ENCODE peak calls at places on chromosomes 5 and 9, in five cellular contexts. O, X, G, P and J are unnamed samples.

GRCh38 chr5:135375040-135375439 is 24.0 kb downstream of the MACROH2A1 start:
- DNase-seq in O (no peak), X (no peak), G (no peak), P (no peak), J (no peak)

GRCh38 chr5:112976432-112977309 is at the start of gene DCP2:
- DNase-seq in O (peak), X (peak), G (peak), P (peak), J (peak)

GRCh38 chr9:98929866-98930265 is 13.8 kb upstream of the COL15A1 start:
- DNase-seq in O (no peak), X (no peak), G (no peak), P (no peak), J (no peak)

GRCh38 chr5:3604501-3604900 is 8.9 kb downstream of the IRX1 start:
- DNase-seq in O (no peak), X (no peak), G (no peak), P (no peak), J (no peak)

GRCh38 chr5:164341056-164341619 is 835.7 kb downstream of the MAT2B start:
- DNase-seq in O (no peak), X (no peak), G (no peak), P (no peak), J (no peak)

GRCh38 chr5:173689713-173690360 is 73.4 kb upstream of the BOD1 start:
- DNase-seq in O (peak), X (peak), G (no peak), P (peak), J (no peak)

GRCh38 chr9:131266301-131267229 is 9.7 kb downstream of the FAM78A start:
- DNase-seq in O (no peak), X (no peak), G (no peak), P (no peak), J (no peak)

GRCh38 chr5:172881691-172882370 is 47.8 kb downstream of the ERGIC1 start:
- DNase-seq in O (no peak), X (no peak), G (no peak), P (no peak), J (no peak)

GRCh38 chr5:139660105-139660915 is 12.2 kb downstream of the CXXC5 start:
- DNase-seq in O (peak), X (no peak), G (no peak), P (peak), J (no peak)

GRCh38 chr9:131668439-131669233 is 71.2 kb downstream of the RAPGEF1 start:
- DNase-seq in O (no peak), X (no peak), G (no peak), P (peak), J (no peak)

GRCh38 chr9:92654481-92655301 is 15.2 kb downstream of the IPPK start:
- DNase-seq in O (no peak), X (no peak), G (peak), P (no peak), J (peak)

GRCh38 chr9:137064027-137064879 is 6.1 kb downstream of the SAPCD2 start:
- DNase-seq in O (peak), X (no peak), G (no peak), P (peak), J (no peak)

GRCh38 chr5:33223563-33224305 is 217.0 kb upstream of the TARS1 start:
- DNase-seq in O (no peak), X (no peak), G (no peak), P (no peak), J (no peak)

GRCh38 chr5:75335952-75336624 is 932 bp upstream of the HMGCR start:
- DNase-seq in O (peak), X (peak), G (no peak), P (peak), J (no peak)

GRCh38 chr5:103706939-103707682 is 144.5 kb upstream of the NUDT12 start:
- DNase-seq in O (no peak), X (no peak), G (no peak), P (peak), J (no peak)

GRCh38 chr9:108786756-108787663 is 68.8 kb downstream of the ACTL7B start:
- DNase-seq in O (no peak), X (peak), G (no peak), P (no peak), J (no peak)

GRCh38 chr9:99359336-99359735 is 137.3 kb downstream of the SEC61B start:
- DNase-seq in O (no peak), X (no peak), G (no peak), P (no peak), J (no peak)

GRCh38 chr5:167745868-167746267 is 545.6 kb upstream of the WWC1 start:
- DNase-seq in O (no peak), X (no peak), G (no peak), P (no peak), J (no peak)

GRCh38 chr5:130400091-130400490 is 495.8 kb downstream of the CHSY3 start:
- DNase-seq in O (no peak), X (peak), G (no peak), P (no peak), J (no peak)

GRCh38 chr9:1979815-1980367 is 35.3 kb upstream of the SMARCA2 start:
- DNase-seq in O (no peak), X (no peak), G (peak), P (no peak), J (no peak)

GRCh38 chr5:3531320-3531986 is 64.2 kb upstream of the IRX1 start:
- DNase-seq in O (no peak), X (no peak), G (no peak), P (no peak), J (no peak)

GRCh38 chr5:1347571-1347970 is 2.7 kb upstream of the CLPTM1L start:
- DNase-seq in O (no peak), X (no peak), G (no peak), P (no peak), J (no peak)

GRCh38 chr9:125971895-125972729 is 224.9 kb downstream of the PBX3 start:
- DNase-seq in O (no peak), X (no peak), G (no peak), P (no peak), J (no peak)

GRCh38 chr9:138103111-138103823 is 225.7 kb downstream of the CACNA1B start:
- DNase-seq in O (no peak), X (no peak), G (no peak), P (peak), J (no peak)

GRCh38 chr5:154384480-154385235 is 61.1 kb upstream of the SAP30L start:
- DNase-seq in O (peak), X (no peak), G (no peak), P (no peak), J (no peak)

GRCh38 chr9:18606831-18607230 is 132.9 kb downstream of the ADAMTSL1 start:
- DNase-seq in O (no peak), X (no peak), G (no peak), P (no peak), J (no peak)

GRCh38 chr5:95261369-95262175 is 23.3 kb downstream of the MCTP1 start:
- DNase-seq in O (no peak), X (no peak), G (no peak), P (no peak), J (no peak)

GRCh38 chr9:77807295-77807694 is 159.2 kb upstream of the GNA14 start:
- DNase-seq in O (no peak), X (peak), G (no peak), P (no peak), J (no peak)

GRCh38 chr5:145540375-145540774 is 294.8 kb downstream of the PRELID2 start:
- DNase-seq in O (no peak), X (no peak), G (no peak), P (no peak), J (no peak)

GRCh38 chr5:135240781-135241360 is 158.2 kb downstream of the MACROH2A1 start:
- DNase-seq in O (no peak), X (no peak), G (no peak), P (no peak), J (peak)

GRCh38 chr5:81986126-81986525 is 14.3 kb downstream of the ATG10 start:
- DNase-seq in O (no peak), X (no peak), G (no peak), P (no peak), J (no peak)

GRCh38 chr5:121315786-121316185 is 535.9 kb upstream of the FTMT start:
- DNase-seq in O (no peak), X (no peak), G (no peak), P (no peak), J (no peak)

GRCh38 chr9:87793292-87793691 is 67.4 kb downstream of the CTSL start:
- DNase-seq in O (no peak), X (peak), G (no peak), P (no peak), J (no peak)

GRCh38 chr9:21668504-21668903 is 133.9 kb upstream of the MTAP start:
- DNase-seq in O (no peak), X (no peak), G (no peak), P (no peak), J (no peak)

GRCh38 chr5:67475489-67475888 is 278.9 kb upstream of the CD180 start:
- DNase-seq in O (no peak), X (no peak), G (no peak), P (no peak), J (no peak)

GRCh38 chr5:124650960-124651662 is 95.3 kb downstream of the ZNF608 start:
- DNase-seq in O (no peak), X (no peak), G (no peak), P (no peak), J (no peak)
- TF ChIP-seq EP300 in O (no peak), X (no peak), G (no peak), P (peak), J (no peak)

GRCh38 chr5:54454602-54455001 is 897 bp upstream of the HSPB3 start:
- DNase-seq in O (no peak), X (no peak), G (no peak), P (no peak), J (no peak)
- H3K27ac ChIP-seq in O (no peak), X (peak), G (no peak), P (peak), J (no peak)

GRCh38 chr9:96440671-96441199 is 9.2 kb upstream of the HABP4 start:
- DNase-seq in O (no peak), X (no peak), G (no peak), P (no peak), J (no peak)

GRCh38 chr9:96436063-96436455 is 13.9 kb upstream of the HABP4 start:
- DNase-seq in O (no peak), X (no peak), G (no peak), P (no peak), J (no peak)

GRCh38 chr9:96437454-96437853 is 12.5 kb upstream of the HABP4 start:
- DNase-seq in O (no peak), X (no peak), G (no peak), P (no peak), J (no peak)

GRCh38 chr9:96435345-96435744 is 14.6 kb upstream of the HABP4 start:
- DNase-seq in O (no peak), X (no peak), G (no peak), P (no peak), J (no peak)

GRCh38 chr9:96436456-96437126 is 13.4 kb upstream of the HABP4 start:
- DNase-seq in O (no peak), X (no peak), G (no peak), P (no peak), J (no peak)
- TF ChIP-seq EP300 in O (no peak), X (no peak), G (no peak), P (no peak), J (no peak)

GRCh38 chr5:180116077-180116375 is 44.5 kb upstream of the RNF130 start:
- DNase-seq in O (no peak), X (no peak), G (no peak), P (peak), J (peak)
- H3K27ac ChIP-seq in O (no peak), X (no peak), G (peak), P (no peak), J (no peak)

DNA sequence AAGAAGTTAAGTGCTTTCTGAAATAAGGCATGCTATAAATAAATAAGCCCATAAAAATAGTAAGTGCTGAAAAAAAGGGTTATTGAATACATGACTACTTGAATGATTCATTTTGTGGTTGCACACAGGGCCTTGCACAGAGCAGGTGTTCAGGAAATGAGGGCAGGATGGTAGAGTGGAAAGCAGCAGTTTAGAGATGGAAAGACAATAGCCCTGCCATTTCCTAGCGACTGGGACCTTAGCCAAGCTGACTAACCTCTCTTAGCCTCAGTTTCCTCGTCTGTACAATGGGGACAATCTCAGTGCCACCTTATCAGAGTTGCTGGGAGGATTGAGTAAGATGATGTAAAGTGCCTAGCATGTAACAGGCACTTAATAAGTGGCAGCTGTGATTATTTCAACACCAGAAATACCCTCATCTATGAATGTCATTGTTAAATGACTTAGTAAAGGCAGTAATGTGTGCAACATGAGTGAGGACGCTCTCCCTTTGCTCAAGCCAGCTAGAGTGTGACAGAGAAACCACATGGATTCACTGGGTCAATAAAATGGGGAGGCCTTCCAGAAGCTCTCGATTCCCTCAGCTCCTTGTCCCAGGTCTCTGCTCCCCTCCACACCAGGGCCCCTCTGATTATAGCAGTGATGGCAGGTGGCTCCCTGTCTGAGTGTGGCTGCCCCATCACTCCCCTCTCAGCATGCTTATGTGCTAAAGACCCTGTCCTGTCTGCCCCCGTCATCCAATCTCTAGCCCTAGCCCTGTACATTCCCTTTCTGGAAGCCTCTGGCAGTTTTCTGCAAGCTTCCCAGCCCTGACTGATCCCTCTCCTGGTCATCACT is 16.0 kb upstream of the PHF19 start:
- DNase-seq in O (no peak), X (no peak), G (no peak), P (no peak), J (no peak)
- TF ChIP-seq EP300 in O (no peak), X (no peak), G (no peak), P (no peak), J (no peak)

DNA sequence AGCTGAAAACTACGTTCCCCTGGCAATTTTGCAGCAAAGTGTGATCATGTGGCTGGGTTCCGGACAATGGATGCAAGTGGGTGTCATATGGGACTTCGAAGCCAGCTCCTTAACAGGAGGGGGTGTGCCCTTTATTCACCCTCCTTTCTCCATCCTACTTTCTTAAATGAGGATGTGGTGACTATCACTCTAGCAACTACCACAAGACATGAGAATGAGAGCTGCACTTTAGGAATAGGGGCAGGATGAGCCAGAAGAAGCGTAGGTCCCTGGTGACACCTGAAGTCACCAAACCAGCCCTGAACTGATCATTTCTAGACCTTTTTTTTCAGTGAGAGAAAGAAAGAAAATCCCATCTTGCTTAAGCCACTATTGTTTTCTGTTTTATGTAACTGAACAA is 58.9 kb downstream of the IRF1 start:
- DNase-seq in O (peak), X (no peak), G (no peak), P (no peak), J (no peak)
- H3K27ac ChIP-seq in O (peak), X (no peak), G (no peak), P (no peak), J (no peak)

DNA sequence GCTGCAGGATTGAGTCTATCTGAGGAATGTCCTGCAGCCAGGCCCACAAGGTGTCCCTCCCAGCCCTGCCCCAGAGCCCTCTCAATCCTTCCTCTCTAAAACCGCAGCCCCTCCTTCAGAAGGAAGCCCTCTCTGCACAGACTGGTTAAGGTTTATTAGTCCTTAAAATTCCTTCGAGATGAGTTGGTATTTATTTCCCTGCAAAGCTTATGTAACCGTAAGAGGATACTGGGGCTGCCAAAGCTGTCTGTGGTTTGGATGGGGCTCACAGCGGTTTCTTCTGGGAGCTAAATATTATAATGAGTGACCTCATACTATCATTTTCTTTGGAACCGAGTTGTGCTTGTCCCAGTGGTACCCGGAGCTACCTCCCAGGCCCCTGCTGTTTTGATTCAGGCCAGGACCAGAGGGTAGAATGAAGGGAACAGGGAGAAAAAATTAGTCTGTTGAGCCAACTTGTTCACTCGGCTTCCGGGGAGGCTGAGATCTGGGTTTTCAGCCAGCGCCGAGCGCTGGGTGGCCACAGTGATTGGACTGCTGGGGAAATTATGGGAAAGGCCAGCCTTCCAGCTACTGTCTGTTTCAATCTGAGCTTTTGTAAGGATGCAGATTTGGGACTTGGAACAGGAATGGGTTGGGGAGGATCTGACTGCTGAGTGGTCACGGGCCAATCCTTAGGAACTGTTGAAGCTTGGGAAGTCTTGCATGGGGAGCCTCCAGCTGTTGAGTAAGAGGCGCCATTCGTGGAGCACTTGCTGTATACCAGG is 107.5 kb downstream of the NDFIP1 start:
- DNase-seq in O (peak), X (peak), G (peak), P (no peak), J (no peak)
- TF ChIP-seq EP300 in O (no peak), X (no peak), G (peak), P (no peak), J (no peak)

GRCh38 chr9:794386-794785 is 47.1 kb upstream of the DMRT1 start:
- DNase-seq in O (no peak), X (no peak), G (no peak), P (no peak), J (no peak)
- H3K27ac ChIP-seq in O (no peak), X (no peak), G (no peak), P (no peak), J (no peak)